ENCODE peak calls at places on chromosomes 6 and 20, in ten cellular contexts. One of them, this sample, is unnamed.

GRCh38 chr6:154516276-154516675 is 5.8 kb upstream of the CNKSR3 start:
- DNase-seq in lower leg skin: no peak
- DNase-seq in left ventricle myocardium inferior: no peak
- DNase-seq in fibroblast of the aortic adventitia: no peak
- DNase-seq in colonic mucosa: peak; percentile 12
- DNase-seq in PC-3: no peak
- DNase-seq in IMR-90: no peak
- DNase-seq in foreskin fibroblast: no peak
- DNase-seq in cardiac muscle cell: no peak
- DNase-seq in Peyer's patch: no peak
- DNase-seq in this sample: no peak

GRCh38 chr20:24100370-24101011 is 111.9 kb upstream of the GGTLC1 start:
- DNase-seq in lower leg skin: peak; percentile 35
- DNase-seq in left ventricle myocardium inferior: peak; percentile 28
- DNase-seq in fibroblast of the aortic adventitia: peak; percentile 56
- DNase-seq in colonic mucosa: peak; percentile 40
- DNase-seq in PC-3: peak; percentile 86
- DNase-seq in IMR-90: peak; percentile 47
- DNase-seq in foreskin fibroblast: no peak
- DNase-seq in cardiac muscle cell: peak; percentile 85
- DNase-seq in Peyer's patch: peak; percentile 65
- DNase-seq in this sample: peak; percentile 34

GRCh38 chr6:22003219-22003779 is 293.5 kb downstream of the PRL start:
- DNase-seq in lower leg skin: no peak
- DNase-seq in left ventricle myocardium inferior: no peak
- DNase-seq in fibroblast of the aortic adventitia: peak; percentile 47
- DNase-seq in colonic mucosa: no peak
- DNase-seq in PC-3: no peak
- DNase-seq in IMR-90: peak; percentile 73
- DNase-seq in foreskin fibroblast: no peak
- DNase-seq in cardiac muscle cell: no peak
- DNase-seq in Peyer's patch: no peak
- DNase-seq in this sample: no peak

GRCh38 chr6:32741203-32741960 is at the start of gene HLA-DQA2:
- DNase-seq in lower leg skin: no peak
- DNase-seq in left ventricle myocardium inferior: no peak
- DNase-seq in fibroblast of the aortic adventitia: no peak
- DNase-seq in colonic mucosa: no peak
- DNase-seq in PC-3: no peak
- DNase-seq in IMR-90: no peak
- DNase-seq in foreskin fibroblast: no peak
- DNase-seq in cardiac muscle cell: no peak
- DNase-seq in Peyer's patch: no peak
- DNase-seq in this sample: no peak

GRCh38 chr20:34639755-34640222 is 37.1 kb downstream of the PIGU start:
- DNase-seq in lower leg skin: no peak
- DNase-seq in left ventricle myocardium inferior: no peak
- DNase-seq in fibroblast of the aortic adventitia: no peak
- DNase-seq in colonic mucosa: peak; percentile 92
- DNase-seq in PC-3: peak; percentile 1
- DNase-seq in IMR-90: no peak
- DNase-seq in foreskin fibroblast: no peak
- DNase-seq in cardiac muscle cell: peak; percentile 2
- DNase-seq in Peyer's patch: peak; percentile 90
- DNase-seq in this sample: no peak

GRCh38 chr6:24574809-24575208 is 71.2 kb downstream of the KIAA0319 start:
- DNase-seq in lower leg skin: no peak
- DNase-seq in left ventricle myocardium inferior: no peak
- DNase-seq in fibroblast of the aortic adventitia: no peak
- DNase-seq in colonic mucosa: no peak
- DNase-seq in PC-3: peak; percentile 13
- DNase-seq in IMR-90: no peak
- DNase-seq in foreskin fibroblast: no peak
- DNase-seq in cardiac muscle cell: no peak
- DNase-seq in Peyer's patch: peak; percentile 53
- DNase-seq in this sample: no peak

GRCh38 chr20:61422636-61423425 is 170.8 kb downstream of the CDH4 start:
- DNase-seq in lower leg skin: no peak
- DNase-seq in left ventricle myocardium inferior: no peak
- DNase-seq in fibroblast of the aortic adventitia: no peak
- DNase-seq in colonic mucosa: no peak
- DNase-seq in PC-3: no peak
- DNase-seq in IMR-90: no peak
- DNase-seq in foreskin fibroblast: no peak
- DNase-seq in cardiac muscle cell: no peak
- DNase-seq in Peyer's patch: no peak
- DNase-seq in this sample: no peak

GRCh38 chr20:9506964-9507369 is 7.4 kb upstream of the LAMP5 start:
- DNase-seq in lower leg skin: no peak
- DNase-seq in left ventricle myocardium inferior: no peak
- DNase-seq in fibroblast of the aortic adventitia: no peak
- DNase-seq in colonic mucosa: no peak
- DNase-seq in PC-3: no peak
- DNase-seq in IMR-90: no peak
- DNase-seq in foreskin fibroblast: no peak
- DNase-seq in cardiac muscle cell: no peak
- DNase-seq in Peyer's patch: no peak
- DNase-seq in this sample: no peak

GRCh38 chr20:62627901-62628612 is 14.2 kb upstream of the SLCO4A1 start:
- DNase-seq in lower leg skin: no peak
- DNase-seq in left ventricle myocardium inferior: no peak
- DNase-seq in fibroblast of the aortic adventitia: peak; percentile 12
- DNase-seq in colonic mucosa: no peak
- DNase-seq in PC-3: peak; percentile 85
- DNase-seq in IMR-90: peak; percentile 29
- DNase-seq in foreskin fibroblast: peak; percentile 59
- DNase-seq in cardiac muscle cell: no peak
- DNase-seq in Peyer's patch: peak; percentile 80
- DNase-seq in this sample: peak; percentile 13

GRCh38 chr20:1664911-1665310 is 7.3 kb upstream of the SIRPG start:
- DNase-seq in lower leg skin: no peak
- DNase-seq in left ventricle myocardium inferior: no peak
- DNase-seq in fibroblast of the aortic adventitia: no peak
- DNase-seq in colonic mucosa: no peak
- DNase-seq in PC-3: no peak
- DNase-seq in IMR-90: no peak
- DNase-seq in foreskin fibroblast: no peak
- DNase-seq in cardiac muscle cell: no peak
- DNase-seq in Peyer's patch: peak; percentile 88
- DNase-seq in this sample: no peak

GRCh38 chr6:20212392-20213111 is at the start of gene MBOAT1:
- DNase-seq in lower leg skin: peak; percentile 84
- DNase-seq in left ventricle myocardium inferior: peak; percentile 94
- DNase-seq in fibroblast of the aortic adventitia: peak; percentile 83
- DNase-seq in colonic mucosa: peak; percentile 93
- DNase-seq in PC-3: peak; percentile 93
- DNase-seq in IMR-90: peak; percentile 87
- DNase-seq in foreskin fibroblast: peak; percentile 93
- DNase-seq in cardiac muscle cell: peak; percentile 94
- DNase-seq in Peyer's patch: peak; percentile 91
- DNase-seq in this sample: peak; percentile 66

GRCh38 chr6:69232506-69233194 is 564.2 kb downstream of the LMBRD1 start:
- DNase-seq in lower leg skin: no peak
- DNase-seq in left ventricle myocardium inferior: peak; percentile 77
- DNase-seq in fibroblast of the aortic adventitia: peak; percentile 55
- DNase-seq in colonic mucosa: peak; percentile 57
- DNase-seq in PC-3: peak; percentile 60
- DNase-seq in IMR-90: peak; percentile 55
- DNase-seq in foreskin fibroblast: peak; percentile 33
- DNase-seq in cardiac muscle cell: peak; percentile 91
- DNase-seq in Peyer's patch: peak; percentile 52
- DNase-seq in this sample: peak; percentile 67

GRCh38 chr6:10322991-10323390 is 91.9 kb downstream of the TFAP2A start:
- DNase-seq in lower leg skin: no peak
- DNase-seq in left ventricle myocardium inferior: no peak
- DNase-seq in fibroblast of the aortic adventitia: no peak
- DNase-seq in colonic mucosa: no peak
- DNase-seq in PC-3: peak; percentile 56
- DNase-seq in IMR-90: no peak
- DNase-seq in foreskin fibroblast: no peak
- DNase-seq in cardiac muscle cell: no peak
- DNase-seq in Peyer's patch: no peak
- DNase-seq in this sample: no peak

GRCh38 chr6:52925042-52925441 is 15.5 kb upstream of the GSTA3 start:
- DNase-seq in lower leg skin: no peak
- DNase-seq in left ventricle myocardium inferior: no peak
- DNase-seq in fibroblast of the aortic adventitia: no peak
- DNase-seq in colonic mucosa: no peak
- DNase-seq in PC-3: no peak
- DNase-seq in IMR-90: no peak
- DNase-seq in foreskin fibroblast: no peak
- DNase-seq in cardiac muscle cell: no peak
- DNase-seq in Peyer's patch: no peak
- DNase-seq in this sample: no peak

GRCh38 chr6:167115054-167115453 is 7.8 kb upstream of the CCR6 start:
- DNase-seq in lower leg skin: no peak
- DNase-seq in left ventricle myocardium inferior: no peak
- DNase-seq in fibroblast of the aortic adventitia: no peak
- DNase-seq in colonic mucosa: no peak
- DNase-seq in PC-3: no peak
- DNase-seq in IMR-90: no peak
- DNase-seq in foreskin fibroblast: no peak
- DNase-seq in cardiac muscle cell: no peak
- DNase-seq in Peyer's patch: peak; percentile 58
- DNase-seq in this sample: no peak
- TF ChIP-seq CTCF in lower leg skin: no peak
- TF ChIP-seq CTCF in left ventricle myocardium inferior: no peak
- TF ChIP-seq CTCF in fibroblast of the aortic adventitia: no peak
- TF ChIP-seq CTCF in colonic mucosa: no peak
- TF ChIP-seq CTCF in PC-3: no peak
- TF ChIP-seq CTCF in IMR-90: no peak
- TF ChIP-seq CTCF in foreskin fibroblast: no peak
- TF ChIP-seq CTCF in cardiac muscle cell: peak; percentile 4
- TF ChIP-seq CTCF in Peyer's patch: no peak
- TF ChIP-seq CTCF in this sample: no peak

DNA sequence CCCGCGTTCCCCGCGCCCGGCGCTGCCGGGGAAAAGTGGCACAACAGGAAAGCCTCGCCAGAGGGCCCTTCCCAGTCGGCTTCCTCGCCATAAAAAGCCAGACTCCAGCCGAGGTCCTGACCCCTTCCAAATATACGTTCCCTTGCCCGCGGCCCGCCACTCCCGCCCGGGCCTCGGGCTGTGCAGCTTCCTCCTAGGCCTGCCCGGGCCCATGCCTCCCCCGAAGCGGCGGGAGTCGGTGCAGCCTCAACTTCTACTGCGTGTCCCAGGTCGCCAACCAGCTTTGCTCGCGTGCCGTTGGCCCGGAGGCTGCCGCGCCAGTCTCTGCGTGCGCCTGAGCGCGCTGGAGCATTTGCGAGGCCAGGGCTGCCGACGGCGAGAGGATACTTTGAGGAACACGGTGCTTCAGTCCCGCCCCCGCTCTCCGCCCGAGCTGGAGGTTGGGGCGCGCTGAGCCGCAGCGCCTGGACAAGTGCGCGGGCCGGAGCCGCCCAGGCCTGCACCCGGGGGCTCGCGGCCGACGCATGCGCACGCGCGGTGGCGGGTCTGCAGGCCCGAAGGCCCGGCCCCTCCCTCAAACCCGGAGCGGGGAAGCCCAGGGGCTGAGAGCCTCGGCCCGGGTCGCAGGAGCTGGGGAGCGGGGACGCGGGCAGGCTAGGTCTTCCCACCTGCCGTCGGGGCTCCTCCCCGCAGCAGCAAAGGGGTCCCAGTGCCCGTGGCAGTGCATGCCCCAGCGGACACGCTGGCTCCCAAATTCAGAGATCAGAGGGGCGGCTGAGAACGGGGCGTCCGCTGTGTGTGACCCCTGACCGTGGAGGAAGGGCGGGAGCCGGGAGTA is 10.2 kb downstream of the FOXC1 start:
- DNase-seq in lower leg skin: no peak
- DNase-seq in left ventricle myocardium inferior: no peak
- DNase-seq in fibroblast of the aortic adventitia: peak; percentile 47
- DNase-seq in colonic mucosa: no peak
- DNase-seq in PC-3: no peak
- DNase-seq in IMR-90: no peak
- DNase-seq in foreskin fibroblast: no peak
- DNase-seq in cardiac muscle cell: no peak
- DNase-seq in Peyer's patch: no peak
- DNase-seq in this sample: no peak
- H3K4me3 ChIP-seq in lower leg skin: no peak overlapping the region
- H3K4me3 ChIP-seq in left ventricle myocardium inferior: peak overlapping the region; percentile 56
- H3K4me3 ChIP-seq in fibroblast of the aortic adventitia: peak overlapping the region; percentile 40
- H3K4me3 ChIP-seq in colonic mucosa: no peak overlapping the region
- H3K4me3 ChIP-seq in PC-3: no peak overlapping the region
- H3K4me3 ChIP-seq in IMR-90: no peak overlapping the region
- H3K4me3 ChIP-seq in foreskin fibroblast: no peak overlapping the region
- H3K4me3 ChIP-seq in cardiac muscle cell: no peak overlapping the region
- H3K4me3 ChIP-seq in Peyer's patch: peak overlapping the region; percentile 2
- H3K4me3 ChIP-seq in this sample: no peak overlapping the region

GRCh38 chr6:135937126-135937525 is 85.6 kb downstream of the PDE7B start:
- DNase-seq in lower leg skin: no peak
- DNase-seq in left ventricle myocardium inferior: no peak
- DNase-seq in fibroblast of the aortic adventitia: no peak
- DNase-seq in colonic mucosa: no peak
- DNase-seq in PC-3: no peak
- DNase-seq in IMR-90: no peak
- DNase-seq in foreskin fibroblast: no peak
- DNase-seq in cardiac muscle cell: no peak
- DNase-seq in Peyer's patch: no peak
- DNase-seq in this sample: no peak

GRCh38 chr6:135940783-135941182 is 89.3 kb downstream of the PDE7B start:
- DNase-seq in lower leg skin: no peak
- DNase-seq in left ventricle myocardium inferior: no peak
- DNase-seq in fibroblast of the aortic adventitia: no peak
- DNase-seq in colonic mucosa: no peak
- DNase-seq in PC-3: peak; percentile 60
- DNase-seq in IMR-90: no peak
- DNase-seq in foreskin fibroblast: no peak
- DNase-seq in cardiac muscle cell: no peak
- DNase-seq in Peyer's patch: no peak
- DNase-seq in this sample: no peak

GRCh38 chr6:135936606-135937005 is 85.1 kb downstream of the PDE7B start:
- DNase-seq in lower leg skin: no peak
- DNase-seq in left ventricle myocardium inferior: no peak
- DNase-seq in fibroblast of the aortic adventitia: peak; percentile 97
- DNase-seq in colonic mucosa: no peak
- DNase-seq in PC-3: peak; percentile 96
- DNase-seq in IMR-90: peak; percentile 98
- DNase-seq in foreskin fibroblast: peak; percentile 93
- DNase-seq in cardiac muscle cell: no peak
- DNase-seq in Peyer's patch: no peak
- DNase-seq in this sample: peak; percentile 87

GRCh38 chr6:135939216-135939610 is 87.7 kb downstream of the PDE7B start:
- DNase-seq in lower leg skin: no peak
- DNase-seq in left ventricle myocardium inferior: no peak
- DNase-seq in fibroblast of the aortic adventitia: peak; percentile 73
- DNase-seq in colonic mucosa: no peak
- DNase-seq in PC-3: no peak
- DNase-seq in IMR-90: no peak
- DNase-seq in foreskin fibroblast: no peak
- DNase-seq in cardiac muscle cell: no peak
- DNase-seq in Peyer's patch: no peak
- DNase-seq in this sample: peak; percentile 36

GRCh38 chr6:135938588-135939215 is 87.2 kb downstream of the PDE7B start:
- DNase-seq in lower leg skin: no peak
- DNase-seq in left ventricle myocardium inferior: peak; percentile 22
- DNase-seq in fibroblast of the aortic adventitia: peak; percentile 79
- DNase-seq in colonic mucosa: no peak
- DNase-seq in PC-3: peak; percentile 30
- DNase-seq in IMR-90: peak; percentile 43
- DNase-seq in foreskin fibroblast: peak; percentile 62
- DNase-seq in cardiac muscle cell: no peak
- DNase-seq in Peyer's patch: no peak
- DNase-seq in this sample: peak; percentile 23
- TF ChIP-seq CTCF in lower leg skin: no peak
- TF ChIP-seq CTCF in left ventricle myocardium inferior: peak; percentile 58
- TF ChIP-seq CTCF in fibroblast of the aortic adventitia: peak; percentile 63
- TF ChIP-seq CTCF in colonic mucosa: no peak
- TF ChIP-seq CTCF in PC-3: peak; percentile 44
- TF ChIP-seq CTCF in IMR-90: peak; percentile 26
- TF ChIP-seq CTCF in foreskin fibroblast: no peak
- TF ChIP-seq CTCF in cardiac muscle cell: peak; percentile 51
- TF ChIP-seq CTCF in Peyer's patch: peak; percentile 14
- TF ChIP-seq CTCF in this sample: peak; percentile 33

GRCh38 chr6:136037885-136038460 is 186.5 kb downstream of the PDE7B start:
- DNase-seq in lower leg skin: no peak
- DNase-seq in left ventricle myocardium inferior: peak; percentile 55
- DNase-seq in fibroblast of the aortic adventitia: peak; percentile 89
- DNase-seq in colonic mucosa: no peak
- DNase-seq in PC-3: no peak
- DNase-seq in IMR-90: peak; percentile 72
- DNase-seq in foreskin fibroblast: peak; percentile 57
- DNase-seq in cardiac muscle cell: peak; percentile 17
- DNase-seq in Peyer's patch: no peak
- DNase-seq in this sample: peak; percentile 40
- H3K4me3 ChIP-seq in lower leg skin: no peak overlapping the region
- H3K4me3 ChIP-seq in left ventricle myocardium inferior: peak overlapping the region; percentile 72
- H3K4me3 ChIP-seq in fibroblast of the aortic adventitia: peak overlapping the region; percentile 85
- H3K4me3 ChIP-seq in colonic mucosa: peak overlapping the region; percentile 6
- H3K4me3 ChIP-seq in PC-3: no peak overlapping the region
- H3K4me3 ChIP-seq in IMR-90: peak overlapping the region; percentile 88
- H3K4me3 ChIP-seq in foreskin fibroblast: peak overlapping the region; percentile 55
- H3K4me3 ChIP-seq in cardiac muscle cell: no peak overlapping the region
- H3K4me3 ChIP-seq in Peyer's patch: peak overlapping the region; percentile 9
- H3K4me3 ChIP-seq in this sample: peak overlapping the region; percentile 40